ENCODE peak calls at places on chromosomes 6 and 20, in ten cellular contexts. One of them, this sample, is unnamed.

GRCh38 chr6:134911532-134911931 is 38.4 kb downstream of the ALDH8A1 start:
- DNase-seq in MG63: peak
- DNase-seq in RKO: peak
- DNase-seq in fibroblast of mammary gland: peak
- DNase-seq in activated CD8-positive, alpha-beta memory T cell treated with anti-CD3 and anti-CD28 coated beads, Interleukin-2, amount 50 U/mL, for 4 hours: no peak
- DNase-seq in activated CD4-positive, alpha-beta T cell treated with anti-CD3 and anti-CD28 coated beads, Interleukin-2, amount 50 U/mL, for 1 hour: no peak
- DNase-seq in mesothelial cell of epicardium: no peak
- DNase-seq in NCI-H345: no peak
- DNase-seq in M059J: peak
- DNase-seq in activated B cell treated with CpG ODN at 0.5 μM for 24 hours: no peak
- DNase-seq in this sample: no peak

GRCh38 chr6:16196260-16196914 is 42.0 kb upstream of the GMPR start:
- DNase-seq in MG63: no peak
- DNase-seq in RKO: no peak
- DNase-seq in fibroblast of mammary gland: no peak
- DNase-seq in activated CD8-positive, alpha-beta memory T cell treated with anti-CD3 and anti-CD28 coated beads, Interleukin-2, amount 50 U/mL, for 4 hours: no peak
- DNase-seq in activated CD4-positive, alpha-beta T cell treated with anti-CD3 and anti-CD28 coated beads, Interleukin-2, amount 50 U/mL, for 1 hour: no peak
- DNase-seq in mesothelial cell of epicardium: no peak
- DNase-seq in NCI-H345: no peak
- DNase-seq in M059J: no peak
- DNase-seq in activated B cell treated with CpG ODN at 0.5 μM for 24 hours: no peak
- DNase-seq in this sample: no peak

GRCh38 chr6:24752917-24753486 is 21.7 kb upstream of the GMNN start:
- DNase-seq in MG63: no peak
- DNase-seq in RKO: no peak
- DNase-seq in fibroblast of mammary gland: no peak
- DNase-seq in activated CD8-positive, alpha-beta memory T cell treated with anti-CD3 and anti-CD28 coated beads, Interleukin-2, amount 50 U/mL, for 4 hours: no peak
- DNase-seq in activated CD4-positive, alpha-beta T cell treated with anti-CD3 and anti-CD28 coated beads, Interleukin-2, amount 50 U/mL, for 1 hour: no peak
- DNase-seq in mesothelial cell of epicardium: no peak
- DNase-seq in NCI-H345: no peak
- DNase-seq in M059J: peak
- DNase-seq in activated B cell treated with CpG ODN at 0.5 μM for 24 hours: no peak
- DNase-seq in this sample: no peak

GRCh38 chr6:89310929-89311328 is 4.2 kb downstream of the GABRR2 start:
- DNase-seq in MG63: peak
- DNase-seq in RKO: peak
- DNase-seq in fibroblast of mammary gland: peak
- DNase-seq in activated CD8-positive, alpha-beta memory T cell treated with anti-CD3 and anti-CD28 coated beads, Interleukin-2, amount 50 U/mL, for 4 hours: no peak
- DNase-seq in activated CD4-positive, alpha-beta T cell treated with anti-CD3 and anti-CD28 coated beads, Interleukin-2, amount 50 U/mL, for 1 hour: no peak
- DNase-seq in mesothelial cell of epicardium: no peak
- DNase-seq in NCI-H345: no peak
- DNase-seq in M059J: peak
- DNase-seq in activated B cell treated with CpG ODN at 0.5 μM for 24 hours: no peak
- DNase-seq in this sample: no peak

GRCh38 chr6:144150673-144151009 is 324 bp downstream of the STX11 start:
- DNase-seq in MG63: peak
- DNase-seq in RKO: peak
- DNase-seq in fibroblast of mammary gland: peak
- DNase-seq in activated CD8-positive, alpha-beta memory T cell treated with anti-CD3 and anti-CD28 coated beads, Interleukin-2, amount 50 U/mL, for 4 hours: peak
- DNase-seq in activated CD4-positive, alpha-beta T cell treated with anti-CD3 and anti-CD28 coated beads, Interleukin-2, amount 50 U/mL, for 1 hour: peak
- DNase-seq in mesothelial cell of epicardium: no peak
- DNase-seq in NCI-H345: peak
- DNase-seq in M059J: peak
- DNase-seq in activated B cell treated with CpG ODN at 0.5 μM for 24 hours: no peak
- DNase-seq in this sample: peak

GRCh38 chr6:25883536-25883935 is 9.5 kb upstream of the SLC17A3 start:
- DNase-seq in MG63: peak
- DNase-seq in RKO: peak
- DNase-seq in fibroblast of mammary gland: peak
- DNase-seq in activated CD8-positive, alpha-beta memory T cell treated with anti-CD3 and anti-CD28 coated beads, Interleukin-2, amount 50 U/mL, for 4 hours: no peak
- DNase-seq in activated CD4-positive, alpha-beta T cell treated with anti-CD3 and anti-CD28 coated beads, Interleukin-2, amount 50 U/mL, for 1 hour: no peak
- DNase-seq in mesothelial cell of epicardium: no peak
- DNase-seq in NCI-H345: no peak
- DNase-seq in M059J: peak
- DNase-seq in activated B cell treated with CpG ODN at 0.5 μM for 24 hours: no peak
- DNase-seq in this sample: no peak

GRCh38 chr6:35970181-35970580 is 49.3 kb upstream of the SRPK1 start:
- DNase-seq in MG63: peak
- DNase-seq in RKO: peak
- DNase-seq in fibroblast of mammary gland: peak
- DNase-seq in activated CD8-positive, alpha-beta memory T cell treated with anti-CD3 and anti-CD28 coated beads, Interleukin-2, amount 50 U/mL, for 4 hours: no peak
- DNase-seq in activated CD4-positive, alpha-beta T cell treated with anti-CD3 and anti-CD28 coated beads, Interleukin-2, amount 50 U/mL, for 1 hour: no peak
- DNase-seq in mesothelial cell of epicardium: no peak
- DNase-seq in NCI-H345: no peak
- DNase-seq in M059J: peak
- DNase-seq in activated B cell treated with CpG ODN at 0.5 μM for 24 hours: no peak
- DNase-seq in this sample: no peak

GRCh38 chr6:79631800-79632172 is 657 bp downstream of the SH3BGRL2 start:
- DNase-seq in MG63: no peak
- DNase-seq in RKO: peak
- DNase-seq in fibroblast of mammary gland: no peak
- DNase-seq in activated CD8-positive, alpha-beta memory T cell treated with anti-CD3 and anti-CD28 coated beads, Interleukin-2, amount 50 U/mL, for 4 hours: no peak
- DNase-seq in activated CD4-positive, alpha-beta T cell treated with anti-CD3 and anti-CD28 coated beads, Interleukin-2, amount 50 U/mL, for 1 hour: no peak
- DNase-seq in mesothelial cell of epicardium: no peak
- DNase-seq in NCI-H345: no peak
- DNase-seq in M059J: peak
- DNase-seq in activated B cell treated with CpG ODN at 0.5 μM for 24 hours: no peak
- DNase-seq in this sample: no peak

GRCh38 chr6:2471474-2471873 is 226.1 kb upstream of the GMDS start:
- DNase-seq in MG63: no peak
- DNase-seq in RKO: no peak
- DNase-seq in fibroblast of mammary gland: no peak
- DNase-seq in activated CD8-positive, alpha-beta memory T cell treated with anti-CD3 and anti-CD28 coated beads, Interleukin-2, amount 50 U/mL, for 4 hours: no peak
- DNase-seq in activated CD4-positive, alpha-beta T cell treated with anti-CD3 and anti-CD28 coated beads, Interleukin-2, amount 50 U/mL, for 1 hour: no peak
- DNase-seq in mesothelial cell of epicardium: no peak
- DNase-seq in NCI-H345: peak
- DNase-seq in M059J: no peak
- DNase-seq in activated B cell treated with CpG ODN at 0.5 μM for 24 hours: no peak
- DNase-seq in this sample: no peak

GRCh38 chr20:35240914-35241293 is 14.4 kb downstream of the MMP24 start:
- DNase-seq in MG63: no peak
- DNase-seq in RKO: no peak
- DNase-seq in fibroblast of mammary gland: no peak
- DNase-seq in activated CD8-positive, alpha-beta memory T cell treated with anti-CD3 and anti-CD28 coated beads, Interleukin-2, amount 50 U/mL, for 4 hours: no peak
- DNase-seq in activated CD4-positive, alpha-beta T cell treated with anti-CD3 and anti-CD28 coated beads, Interleukin-2, amount 50 U/mL, for 1 hour: no peak
- DNase-seq in mesothelial cell of epicardium: no peak
- DNase-seq in NCI-H345: no peak
- DNase-seq in M059J: no peak
- DNase-seq in activated B cell treated with CpG ODN at 0.5 μM for 24 hours: no peak
- DNase-seq in this sample: no peak

GRCh38 chr6:12047792-12048432 is 35.8 kb downstream of the HIVEP1 start:
- DNase-seq in MG63: no peak
- DNase-seq in RKO: no peak
- DNase-seq in fibroblast of mammary gland: no peak
- DNase-seq in activated CD8-positive, alpha-beta memory T cell treated with anti-CD3 and anti-CD28 coated beads, Interleukin-2, amount 50 U/mL, for 4 hours: no peak
- DNase-seq in activated CD4-positive, alpha-beta T cell treated with anti-CD3 and anti-CD28 coated beads, Interleukin-2, amount 50 U/mL, for 1 hour: no peak
- DNase-seq in mesothelial cell of epicardium: no peak
- DNase-seq in NCI-H345: no peak
- DNase-seq in M059J: no peak
- DNase-seq in activated B cell treated with CpG ODN at 0.5 μM for 24 hours: no peak
- DNase-seq in this sample: no peak

GRCh38 chr6:9583946-9584345 is 830.9 kb downstream of the TFAP2A start:
- DNase-seq in MG63: no peak
- DNase-seq in RKO: no peak
- DNase-seq in fibroblast of mammary gland: no peak
- DNase-seq in activated CD8-positive, alpha-beta memory T cell treated with anti-CD3 and anti-CD28 coated beads, Interleukin-2, amount 50 U/mL, for 4 hours: no peak
- DNase-seq in activated CD4-positive, alpha-beta T cell treated with anti-CD3 and anti-CD28 coated beads, Interleukin-2, amount 50 U/mL, for 1 hour: no peak
- DNase-seq in mesothelial cell of epicardium: no peak
- DNase-seq in NCI-H345: no peak
- DNase-seq in M059J: peak
- DNase-seq in activated B cell treated with CpG ODN at 0.5 μM for 24 hours: no peak
- DNase-seq in this sample: no peak

GRCh38 chr6:132218063-132218696 is 183.1 kb downstream of the MOXD1 start:
- DNase-seq in MG63: no peak
- DNase-seq in RKO: peak
- DNase-seq in fibroblast of mammary gland: peak
- DNase-seq in activated CD8-positive, alpha-beta memory T cell treated with anti-CD3 and anti-CD28 coated beads, Interleukin-2, amount 50 U/mL, for 4 hours: no peak
- DNase-seq in activated CD4-positive, alpha-beta T cell treated with anti-CD3 and anti-CD28 coated beads, Interleukin-2, amount 50 U/mL, for 1 hour: no peak
- DNase-seq in mesothelial cell of epicardium: no peak
- DNase-seq in NCI-H345: no peak
- DNase-seq in M059J: peak
- DNase-seq in activated B cell treated with CpG ODN at 0.5 μM for 24 hours: no peak
- DNase-seq in this sample: no peak

GRCh38 chr6:54920628-54921027 is 74.1 kb downstream of the FAM83B start:
- DNase-seq in MG63: no peak
- DNase-seq in RKO: no peak
- DNase-seq in fibroblast of mammary gland: peak
- DNase-seq in activated CD8-positive, alpha-beta memory T cell treated with anti-CD3 and anti-CD28 coated beads, Interleukin-2, amount 50 U/mL, for 4 hours: no peak
- DNase-seq in activated CD4-positive, alpha-beta T cell treated with anti-CD3 and anti-CD28 coated beads, Interleukin-2, amount 50 U/mL, for 1 hour: no peak
- DNase-seq in mesothelial cell of epicardium: no peak
- DNase-seq in NCI-H345: no peak
- DNase-seq in M059J: no peak
- DNase-seq in activated B cell treated with CpG ODN at 0.5 μM for 24 hours: no peak
- DNase-seq in this sample: no peak

GRCh38 chr6:37628611-37629320 is 68.9 kb downstream of the MDGA1 start:
- DNase-seq in MG63: no peak
- DNase-seq in RKO: peak
- DNase-seq in fibroblast of mammary gland: peak
- DNase-seq in activated CD8-positive, alpha-beta memory T cell treated with anti-CD3 and anti-CD28 coated beads, Interleukin-2, amount 50 U/mL, for 4 hours: no peak
- DNase-seq in activated CD4-positive, alpha-beta T cell treated with anti-CD3 and anti-CD28 coated beads, Interleukin-2, amount 50 U/mL, for 1 hour: no peak
- DNase-seq in mesothelial cell of epicardium: no peak
- DNase-seq in NCI-H345: no peak
- DNase-seq in M059J: peak
- DNase-seq in activated B cell treated with CpG ODN at 0.5 μM for 24 hours: no peak
- DNase-seq in this sample: no peak

GRCh38 chr6:16059496-16059895 is 69.4 kb upstream of the MYLIP start:
- DNase-seq in MG63: no peak
- DNase-seq in RKO: no peak
- DNase-seq in fibroblast of mammary gland: no peak
- DNase-seq in activated CD8-positive, alpha-beta memory T cell treated with anti-CD3 and anti-CD28 coated beads, Interleukin-2, amount 50 U/mL, for 4 hours: no peak
- DNase-seq in activated CD4-positive, alpha-beta T cell treated with anti-CD3 and anti-CD28 coated beads, Interleukin-2, amount 50 U/mL, for 1 hour: no peak
- DNase-seq in mesothelial cell of epicardium: no peak
- DNase-seq in NCI-H345: peak
- DNase-seq in M059J: no peak
- DNase-seq in activated B cell treated with CpG ODN at 0.5 μM for 24 hours: no peak
- DNase-seq in this sample: no peak

GRCh38 chr6:57063847-57064246 is 17.4 kb downstream of the KIAA1586 start:
- DNase-seq in MG63: no peak
- DNase-seq in RKO: no peak
- DNase-seq in fibroblast of mammary gland: no peak
- DNase-seq in activated CD8-positive, alpha-beta memory T cell treated with anti-CD3 and anti-CD28 coated beads, Interleukin-2, amount 50 U/mL, for 4 hours: no peak
- DNase-seq in activated CD4-positive, alpha-beta T cell treated with anti-CD3 and anti-CD28 coated beads, Interleukin-2, amount 50 U/mL, for 1 hour: no peak
- DNase-seq in mesothelial cell of epicardium: no peak
- DNase-seq in NCI-H345: no peak
- DNase-seq in M059J: no peak
- DNase-seq in activated B cell treated with CpG ODN at 0.5 μM for 24 hours: no peak
- DNase-seq in this sample: no peak

GRCh38 chr6:166955121-166955864 is 1.1 kb downstream of the RNASET2 start:
- DNase-seq in MG63: peak
- DNase-seq in RKO: peak
- DNase-seq in fibroblast of mammary gland: no peak
- DNase-seq in activated CD8-positive, alpha-beta memory T cell treated with anti-CD3 and anti-CD28 coated beads, Interleukin-2, amount 50 U/mL, for 4 hours: peak
- DNase-seq in activated CD4-positive, alpha-beta T cell treated with anti-CD3 and anti-CD28 coated beads, Interleukin-2, amount 50 U/mL, for 1 hour: no peak
- DNase-seq in mesothelial cell of epicardium: no peak
- DNase-seq in NCI-H345: no peak
- DNase-seq in M059J: no peak
- DNase-seq in activated B cell treated with CpG ODN at 0.5 μM for 24 hours: peak
- DNase-seq in this sample: peak

GRCh38 chr20:41437836-41438235 is 71.2 kb upstream of the EMILIN3 start:
- DNase-seq in MG63: no peak
- DNase-seq in RKO: no peak
- DNase-seq in fibroblast of mammary gland: peak
- DNase-seq in activated CD8-positive, alpha-beta memory T cell treated with anti-CD3 and anti-CD28 coated beads, Interleukin-2, amount 50 U/mL, for 4 hours: no peak
- DNase-seq in activated CD4-positive, alpha-beta T cell treated with anti-CD3 and anti-CD28 coated beads, Interleukin-2, amount 50 U/mL, for 1 hour: no peak
- DNase-seq in mesothelial cell of epicardium: no peak
- DNase-seq in NCI-H345: no peak
- DNase-seq in M059J: no peak
- DNase-seq in activated B cell treated with CpG ODN at 0.5 μM for 24 hours: no peak
- DNase-seq in this sample: no peak

GRCh38 chr6:151425561-151425960 is 26.4 kb downstream of the RMND1 start:
- DNase-seq in MG63: no peak
- DNase-seq in RKO: no peak
- DNase-seq in fibroblast of mammary gland: peak
- DNase-seq in activated CD8-positive, alpha-beta memory T cell treated with anti-CD3 and anti-CD28 coated beads, Interleukin-2, amount 50 U/mL, for 4 hours: no peak
- DNase-seq in activated CD4-positive, alpha-beta T cell treated with anti-CD3 and anti-CD28 coated beads, Interleukin-2, amount 50 U/mL, for 1 hour: no peak
- DNase-seq in mesothelial cell of epicardium: no peak
- DNase-seq in NCI-H345: no peak
- DNase-seq in M059J: peak
- DNase-seq in activated B cell treated with CpG ODN at 0.5 μM for 24 hours: no peak
- DNase-seq in this sample: no peak

GRCh38 chr6:144123836-144124235 is 26.5 kb upstream of the STX11 start:
- DNase-seq in MG63: no peak
- DNase-seq in RKO: no peak
- DNase-seq in fibroblast of mammary gland: no peak
- DNase-seq in activated CD8-positive, alpha-beta memory T cell treated with anti-CD3 and anti-CD28 coated beads, Interleukin-2, amount 50 U/mL, for 4 hours: no peak
- DNase-seq in activated CD4-positive, alpha-beta T cell treated with anti-CD3 and anti-CD28 coated beads, Interleukin-2, amount 50 U/mL, for 1 hour: no peak
- DNase-seq in mesothelial cell of epicardium: no peak
- DNase-seq in NCI-H345: no peak
- DNase-seq in M059J: no peak
- DNase-seq in activated B cell treated with CpG ODN at 0.5 μM for 24 hours: no peak
- DNase-seq in this sample: no peak

GRCh38 chr6:12507641-12508040 is 208.9 kb upstream of the PHACTR1 start:
- DNase-seq in MG63: no peak
- DNase-seq in RKO: no peak
- DNase-seq in fibroblast of mammary gland: no peak
- DNase-seq in activated CD8-positive, alpha-beta memory T cell treated with anti-CD3 and anti-CD28 coated beads, Interleukin-2, amount 50 U/mL, for 4 hours: no peak
- DNase-seq in activated CD4-positive, alpha-beta T cell treated with anti-CD3 and anti-CD28 coated beads, Interleukin-2, amount 50 U/mL, for 1 hour: no peak
- DNase-seq in mesothelial cell of epicardium: no peak
- DNase-seq in NCI-H345: no peak
- DNase-seq in M059J: no peak
- DNase-seq in activated B cell treated with CpG ODN at 0.5 μM for 24 hours: no peak
- DNase-seq in this sample: no peak

GRCh38 chr20:62815066-62815991 is 1.5 kb upstream of the COL9A3 start:
- DNase-seq in MG63: no peak
- DNase-seq in RKO: no peak
- DNase-seq in fibroblast of mammary gland: peak
- DNase-seq in activated CD8-positive, alpha-beta memory T cell treated with anti-CD3 and anti-CD28 coated beads, Interleukin-2, amount 50 U/mL, for 4 hours: no peak
- DNase-seq in activated CD4-positive, alpha-beta T cell treated with anti-CD3 and anti-CD28 coated beads, Interleukin-2, amount 50 U/mL, for 1 hour: no peak
- DNase-seq in mesothelial cell of epicardium: no peak
- DNase-seq in NCI-H345: no peak
- DNase-seq in M059J: peak
- DNase-seq in activated B cell treated with CpG ODN at 0.5 μM for 24 hours: no peak
- DNase-seq in this sample: no peak

GRCh38 chr20:51800769-51801219 is 1.5 kb downstream of the SALL4 start:
- DNase-seq in MG63: peak
- DNase-seq in RKO: no peak
- DNase-seq in fibroblast of mammary gland: no peak
- DNase-seq in activated CD8-positive, alpha-beta memory T cell treated with anti-CD3 and anti-CD28 coated beads, Interleukin-2, amount 50 U/mL, for 4 hours: no peak
- DNase-seq in activated CD4-positive, alpha-beta T cell treated with anti-CD3 and anti-CD28 coated beads, Interleukin-2, amount 50 U/mL, for 1 hour: no peak
- DNase-seq in mesothelial cell of epicardium: no peak
- DNase-seq in NCI-H345: no peak
- DNase-seq in M059J: peak
- DNase-seq in activated B cell treated with CpG ODN at 0.5 μM for 24 hours: no peak
- DNase-seq in this sample: no peak

GRCh38 chr6:166448432-166448831 is 65.7 kb upstream of the MPC1 start:
- DNase-seq in MG63: no peak
- DNase-seq in RKO: no peak
- DNase-seq in fibroblast of mammary gland: no peak
- DNase-seq in activated CD8-positive, alpha-beta memory T cell treated with anti-CD3 and anti-CD28 coated beads, Interleukin-2, amount 50 U/mL, for 4 hours: no peak
- DNase-seq in activated CD4-positive, alpha-beta T cell treated with anti-CD3 and anti-CD28 coated beads, Interleukin-2, amount 50 U/mL, for 1 hour: no peak
- DNase-seq in mesothelial cell of epicardium: no peak
- DNase-seq in NCI-H345: no peak
- DNase-seq in M059J: no peak
- DNase-seq in activated B cell treated with CpG ODN at 0.5 μM for 24 hours: no peak
- DNase-seq in this sample: no peak

GRCh38 chr6:123306334-123306733 is 310.3 kb downstream of the CLVS2 start:
- DNase-seq in MG63: no peak
- DNase-seq in RKO: no peak
- DNase-seq in fibroblast of mammary gland: no peak
- DNase-seq in activated CD8-positive, alpha-beta memory T cell treated with anti-CD3 and anti-CD28 coated beads, Interleukin-2, amount 50 U/mL, for 4 hours: no peak
- DNase-seq in activated CD4-positive, alpha-beta T cell treated with anti-CD3 and anti-CD28 coated beads, Interleukin-2, amount 50 U/mL, for 1 hour: no peak
- DNase-seq in mesothelial cell of epicardium: no peak
- DNase-seq in NCI-H345: no peak
- DNase-seq in M059J: no peak
- DNase-seq in activated B cell treated with CpG ODN at 0.5 μM for 24 hours: no peak
- DNase-seq in this sample: no peak

GRCh38 chr20:40134176-40134575 is 554.9 kb downstream of the MAFB start:
- DNase-seq in MG63: no peak
- DNase-seq in RKO: no peak
- DNase-seq in fibroblast of mammary gland: no peak
- DNase-seq in activated CD8-positive, alpha-beta memory T cell treated with anti-CD3 and anti-CD28 coated beads, Interleukin-2, amount 50 U/mL, for 4 hours: no peak
- DNase-seq in activated CD4-positive, alpha-beta T cell treated with anti-CD3 and anti-CD28 coated beads, Interleukin-2, amount 50 U/mL, for 1 hour: no peak
- DNase-seq in mesothelial cell of epicardium: no peak
- DNase-seq in NCI-H345: no peak
- DNase-seq in M059J: no peak
- DNase-seq in activated B cell treated with CpG ODN at 0.5 μM for 24 hours: no peak
- DNase-seq in this sample: no peak